ENCODE peak calls at places on chromosomes 12 and 14, in six cellular contexts. One of them, this sample, is unnamed.

GRCh38 chr12:46454981-46455380 is 82.4 kb upstream of the SLC38A2 start:
- DNase-seq in mammary epithelial cell: no peak
- DNase-seq in GM12878: no peak
- DNase-seq in left ventricle myocardium inferior: no peak
- DNase-seq in fibroblast of lung: no peak
- DNase-seq in astrocyte: no peak
- DNase-seq in this sample: no peak

GRCh38 chr12:50633950-50634349 is 129.2 kb downstream of the DIP2B start:
- DNase-seq in mammary epithelial cell: no peak
- DNase-seq in GM12878: no peak
- DNase-seq in left ventricle myocardium inferior: no peak
- DNase-seq in fibroblast of lung: peak; percentile 93
- DNase-seq in astrocyte: peak; percentile 91
- DNase-seq in this sample: no peak

GRCh38 chr14:32254952-32255679 is 52.0 kb upstream of the RNU6-8 start:
- DNase-seq in mammary epithelial cell: peak; percentile 56
- DNase-seq in GM12878: no peak
- DNase-seq in left ventricle myocardium inferior: peak; percentile 56
- DNase-seq in fibroblast of lung: peak; percentile 63
- DNase-seq in astrocyte: peak; percentile 43
- DNase-seq in this sample: peak; percentile 65

GRCh38 chr14:57847096-57847495 is 18.8 kb downstream of the SLC35F4 start:
- DNase-seq in mammary epithelial cell: no peak
- DNase-seq in GM12878: no peak
- DNase-seq in left ventricle myocardium inferior: no peak
- DNase-seq in fibroblast of lung: peak; percentile 37
- DNase-seq in astrocyte: no peak
- DNase-seq in this sample: no peak

GRCh38 chr12:15918066-15918465 is 6.9 kb downstream of the DERA start:
- DNase-seq in mammary epithelial cell: no peak
- DNase-seq in GM12878: no peak
- DNase-seq in left ventricle myocardium inferior: no peak
- DNase-seq in fibroblast of lung: no peak
- DNase-seq in astrocyte: no peak
- DNase-seq in this sample: no peak

GRCh38 chr12:106919910-106920544 is 35.7 kb upstream of the TMEM263 start:
- DNase-seq in mammary epithelial cell: no peak
- DNase-seq in GM12878: no peak
- DNase-seq in left ventricle myocardium inferior: no peak
- DNase-seq in fibroblast of lung: peak; percentile 31
- DNase-seq in astrocyte: peak; percentile 18
- DNase-seq in this sample: peak; percentile 22

GRCh38 chr14:103155013-103155412 is 31.8 kb downstream of the TNFAIP2 start:
- DNase-seq in mammary epithelial cell: peak; percentile 58
- DNase-seq in GM12878: no peak
- DNase-seq in left ventricle myocardium inferior: peak; percentile 80
- DNase-seq in fibroblast of lung: no peak
- DNase-seq in astrocyte: no peak
- DNase-seq in this sample: no peak

GRCh38 chr14:74846968-74847549 is 28.9 kb downstream of the PROX2 start:
- DNase-seq in mammary epithelial cell: peak; percentile 57
- DNase-seq in GM12878: no peak
- DNase-seq in left ventricle myocardium inferior: no peak
- DNase-seq in fibroblast of lung: peak; percentile 75
- DNase-seq in astrocyte: peak; percentile 67
- DNase-seq in this sample: no peak

GRCh38 chr12:80580254-80580653 is 127.2 kb upstream of the MYF6 start:
- DNase-seq in mammary epithelial cell: peak; percentile 80
- DNase-seq in GM12878: no peak
- DNase-seq in left ventricle myocardium inferior: no peak
- DNase-seq in fibroblast of lung: peak; percentile 97
- DNase-seq in astrocyte: peak; percentile 97
- DNase-seq in this sample: peak; percentile 76

GRCh38 chr12:132404956-132405741 is 75.8 kb upstream of the GALNT9 start:
- DNase-seq in mammary epithelial cell: no peak
- DNase-seq in GM12878: no peak
- DNase-seq in left ventricle myocardium inferior: peak; percentile 11
- DNase-seq in fibroblast of lung: no peak
- DNase-seq in astrocyte: no peak
- DNase-seq in this sample: no peak

GRCh38 chr14:89425931-89426330 is 8.9 kb upstream of the FOXN3 start:
- DNase-seq in mammary epithelial cell: peak; percentile 82
- DNase-seq in GM12878: peak; percentile 85
- DNase-seq in left ventricle myocardium inferior: no peak
- DNase-seq in fibroblast of lung: peak; percentile 99
- DNase-seq in astrocyte: peak; percentile 99
- DNase-seq in this sample: peak; percentile 83

GRCh38 chr12:92278378-92278828 is 132.8 kb upstream of the BTG1 start:
- DNase-seq in mammary epithelial cell: no peak
- DNase-seq in GM12878: no peak
- DNase-seq in left ventricle myocardium inferior: no peak
- DNase-seq in fibroblast of lung: no peak
- DNase-seq in astrocyte: no peak
- DNase-seq in this sample: no peak

GRCh38 chr12:15581006-15581405 is 208.2 kb downstream of the EPS8 start:
- DNase-seq in mammary epithelial cell: no peak
- DNase-seq in GM12878: no peak
- DNase-seq in left ventricle myocardium inferior: no peak
- DNase-seq in fibroblast of lung: no peak
- DNase-seq in astrocyte: no peak
- DNase-seq in this sample: no peak

GRCh38 chr12:65664715-65665250 is 159.5 kb upstream of the HMGA2 start:
- DNase-seq in mammary epithelial cell: no peak
- DNase-seq in GM12878: no peak
- DNase-seq in left ventricle myocardium inferior: no peak
- DNase-seq in fibroblast of lung: no peak
- DNase-seq in astrocyte: no peak
- DNase-seq in this sample: no peak

DNA sequence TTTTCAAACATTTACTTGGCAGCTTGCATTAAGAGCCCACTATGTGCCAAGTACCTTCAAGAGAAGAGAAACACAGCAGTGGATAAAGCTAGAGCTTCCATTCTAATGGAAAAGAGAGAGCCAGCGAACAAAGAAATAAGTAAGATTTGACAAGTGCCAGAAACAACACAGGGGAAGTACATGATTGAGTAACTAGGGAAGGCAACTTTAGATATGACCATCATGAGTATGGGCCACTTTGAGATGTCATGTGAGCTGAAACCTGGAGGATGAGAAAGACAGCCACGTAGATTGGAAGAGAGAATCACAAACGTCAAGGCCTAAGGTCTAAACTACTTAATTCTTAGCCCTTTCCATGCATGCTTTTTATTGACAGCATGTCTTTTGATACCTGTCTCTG is 121.4 kb downstream of the ITPR2 start:
- DNase-seq in mammary epithelial cell: no peak
- DNase-seq in GM12878: no peak
- DNase-seq in left ventricle myocardium inferior: no peak
- DNase-seq in fibroblast of lung: no peak
- DNase-seq in astrocyte: no peak
- DNase-seq in this sample: no peak
- H3K4me1 ChIP-seq in mammary epithelial cell: no peaks in the 10 kb centered on the region
- H3K4me1 ChIP-seq in GM12878: peaks cover 22% of the 10 kb centered on the region
- H3K4me1 ChIP-seq in left ventricle myocardium inferior: no peaks in the 10 kb centered on the region
- H3K4me1 ChIP-seq in fibroblast of lung: no peaks in the 10 kb centered on the region
- H3K4me1 ChIP-seq in astrocyte: no peaks in the 10 kb centered on the region
- H3K4me1 ChIP-seq in this sample: no peaks in the 10 kb centered on the region

GRCh38 chr14:30020687-30021086 is 93.0 kb upstream of the PRKD1 start:
- DNase-seq in mammary epithelial cell: no peak
- DNase-seq in GM12878: no peak
- DNase-seq in left ventricle myocardium inferior: no peak
- DNase-seq in fibroblast of lung: no peak
- DNase-seq in astrocyte: no peak
- DNase-seq in this sample: no peak
- H3K27ac ChIP-seq in mammary epithelial cell: no peak overlapping the region
- H3K27ac ChIP-seq in GM12878: no peak overlapping the region
- H3K27ac ChIP-seq in left ventricle myocardium inferior: no peak overlapping the region
- H3K27ac ChIP-seq in fibroblast of lung: no peak overlapping the region
- H3K27ac ChIP-seq in astrocyte: no peak overlapping the region
- H3K27ac ChIP-seq in this sample: no peak overlapping the region

DNA sequence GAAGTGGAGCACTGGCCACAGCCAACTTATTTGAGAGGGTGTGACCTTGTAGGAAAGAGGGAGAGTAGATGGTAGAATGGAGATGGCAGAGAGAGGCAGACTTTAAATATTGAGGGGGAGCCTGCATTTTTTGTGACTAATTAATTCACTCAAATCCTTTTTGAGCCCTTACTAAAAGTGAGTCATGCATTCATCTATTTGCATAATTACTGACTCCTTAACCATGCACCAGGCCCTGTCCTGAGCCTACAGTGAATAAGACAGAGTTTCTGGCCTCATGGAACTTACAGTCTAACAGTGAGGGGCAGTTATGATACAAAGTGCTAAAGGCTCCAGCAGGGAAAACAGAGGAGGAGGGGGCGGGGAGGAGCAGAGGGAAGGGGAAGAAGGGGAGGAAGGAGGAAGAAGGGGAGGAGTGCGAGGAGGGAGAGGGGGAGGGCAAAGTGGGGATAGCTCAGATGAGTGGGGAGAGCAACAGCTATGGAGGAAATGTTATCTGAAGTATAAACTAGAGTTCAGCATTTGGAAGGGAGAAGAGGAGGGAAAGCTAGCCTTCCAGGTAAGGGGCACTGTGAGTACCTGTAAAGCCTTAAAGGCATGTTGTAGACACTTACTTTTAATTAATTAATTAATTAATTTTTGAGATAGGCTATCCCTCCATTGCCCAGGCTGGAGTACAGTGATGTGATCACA is 7.5 kb upstream of the CTDSP2 start:
- DNase-seq in mammary epithelial cell: no peak
- DNase-seq in GM12878: no peak
- DNase-seq in left ventricle myocardium inferior: no peak
- DNase-seq in fibroblast of lung: no peak
- DNase-seq in astrocyte: no peak
- DNase-seq in this sample: no peak
- H3K27me3 ChIP-seq in mammary epithelial cell: no peaks in the 10 kb centered on the region
- H3K27me3 ChIP-seq in GM12878: peaks cover 8% of the 10 kb centered on the region
- H3K27me3 ChIP-seq in left ventricle myocardium inferior: no peaks in the 10 kb centered on the region
- H3K27me3 ChIP-seq in fibroblast of lung: peaks cover 2% of the 10 kb centered on the region
- H3K27me3 ChIP-seq in astrocyte: peaks cover 6% of the 10 kb centered on the region
- H3K27me3 ChIP-seq in this sample: peaks cover 17% of the 10 kb centered on the region

GRCh38 chr12:122194804-122195203 is 8.7 kb upstream of the B3GNT4 start:
- DNase-seq in mammary epithelial cell: no peak
- DNase-seq in GM12878: no peak
- DNase-seq in left ventricle myocardium inferior: no peak
- DNase-seq in fibroblast of lung: no peak
- DNase-seq in astrocyte: no peak
- DNase-seq in this sample: no peak

GRCh38 chr12:122199484-122200355 is 3.8 kb upstream of the B3GNT4 start:
- DNase-seq in mammary epithelial cell: no peak
- DNase-seq in GM12878: no peak
- DNase-seq in left ventricle myocardium inferior: no peak
- DNase-seq in fibroblast of lung: no peak
- DNase-seq in astrocyte: no peak
- DNase-seq in this sample: no peak

GRCh38 chr12:122192441-122192840 is 9.5 kb downstream of the LRRC43 start:
- DNase-seq in mammary epithelial cell: no peak
- DNase-seq in GM12878: no peak
- DNase-seq in left ventricle myocardium inferior: no peak
- DNase-seq in fibroblast of lung: no peak
- DNase-seq in astrocyte: no peak
- DNase-seq in this sample: no peak

GRCh38 chr12:122197612-122197966 is 5.9 kb upstream of the B3GNT4 start:
- DNase-seq in mammary epithelial cell: no peak
- DNase-seq in GM12878: no peak
- DNase-seq in left ventricle myocardium inferior: no peak
- DNase-seq in fibroblast of lung: no peak
- DNase-seq in astrocyte: peak; percentile 10
- DNase-seq in this sample: no peak

DNA sequence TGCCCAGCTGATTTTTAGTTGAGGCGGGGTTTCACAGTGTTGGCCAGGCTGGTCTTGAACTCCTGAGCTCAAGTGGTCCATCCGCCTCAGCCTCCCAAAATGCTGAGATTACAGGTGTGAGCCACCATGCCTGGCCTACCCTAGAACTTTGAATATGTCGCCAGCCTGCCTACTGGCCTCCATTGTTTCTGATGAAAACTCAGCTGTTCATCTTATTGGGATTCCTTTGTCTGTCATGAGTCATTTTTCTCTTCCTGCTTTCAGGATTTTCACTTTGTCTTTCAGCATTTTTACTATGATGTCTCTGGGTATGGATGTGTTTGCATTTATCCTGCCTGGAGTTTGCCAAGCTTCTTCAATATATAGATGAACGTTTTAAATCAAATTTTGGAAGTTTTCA is 8.1 kb upstream of the B3GNT4 start:
- DNase-seq in mammary epithelial cell: no peak
- DNase-seq in GM12878: no peak
- DNase-seq in left ventricle myocardium inferior: no peak
- DNase-seq in fibroblast of lung: no peak
- DNase-seq in astrocyte: no peak
- DNase-seq in this sample: no peak
- H3K4me1 ChIP-seq in mammary epithelial cell: no peaks in the 10 kb centered on the region
- H3K4me1 ChIP-seq in GM12878: no peaks in the 10 kb centered on the region
- H3K4me1 ChIP-seq in left ventricle myocardium inferior: no peaks in the 10 kb centered on the region
- H3K4me1 ChIP-seq in fibroblast of lung: no peaks in the 10 kb centered on the region
- H3K4me1 ChIP-seq in astrocyte: no peaks in the 10 kb centered on the region
- H3K4me1 ChIP-seq in this sample: no peaks in the 10 kb centered on the region

GRCh38 chr12:121021754-121022153 is 5.5 kb upstream of the C12orf43 start:
- DNase-seq in mammary epithelial cell: no peak
- DNase-seq in GM12878: no peak
- DNase-seq in left ventricle myocardium inferior: no peak
- DNase-seq in fibroblast of lung: no peak
- DNase-seq in astrocyte: no peak
- DNase-seq in this sample: no peak

GRCh38 chr12:121023799-121024198 is 7.5 kb upstream of the C12orf43 start:
- DNase-seq in mammary epithelial cell: no peak
- DNase-seq in GM12878: no peak
- DNase-seq in left ventricle myocardium inferior: no peak
- DNase-seq in fibroblast of lung: no peak
- DNase-seq in astrocyte: no peak
- DNase-seq in this sample: no peak

GRCh38 chr12:121026274-121027045 is 10.2 kb upstream of the C12orf43 start:
- DNase-seq in mammary epithelial cell: no peak
- DNase-seq in GM12878: no peak
- DNase-seq in left ventricle myocardium inferior: no peak
- DNase-seq in fibroblast of lung: no peak
- DNase-seq in astrocyte: no peak
- DNase-seq in this sample: no peak

GRCh38 chr12:121022713-121023112 is 6.4 kb upstream of the C12orf43 start:
- DNase-seq in mammary epithelial cell: no peak
- DNase-seq in GM12878: no peak
- DNase-seq in left ventricle myocardium inferior: no peak
- DNase-seq in fibroblast of lung: no peak
- DNase-seq in astrocyte: no peak
- DNase-seq in this sample: no peak

GRCh38 chr12:121025442-121026226 is 9.3 kb upstream of the C12orf43 start:
- DNase-seq in mammary epithelial cell: peak; percentile 15
- DNase-seq in GM12878: no peak
- DNase-seq in left ventricle myocardium inferior: no peak
- DNase-seq in fibroblast of lung: no peak
- DNase-seq in astrocyte: no peak
- DNase-seq in this sample: no peak
- H3K27ac ChIP-seq in mammary epithelial cell: no peak overlapping the region
- H3K27ac ChIP-seq in GM12878: no peak overlapping the region
- H3K27ac ChIP-seq in left ventricle myocardium inferior: no peak overlapping the region
- H3K27ac ChIP-seq in fibroblast of lung: no peak overlapping the region
- H3K27ac ChIP-seq in astrocyte: no peak overlapping the region
- H3K27ac ChIP-seq in this sample: no peak overlapping the region

GRCh38 chr12:124752437-124753229 is 111.0 kb downstream of the SCARB1 start:
- DNase-seq in mammary epithelial cell: peak; percentile 60
- DNase-seq in GM12878: no peak
- DNase-seq in left ventricle myocardium inferior: no peak
- DNase-seq in fibroblast of lung: peak; percentile 66
- DNase-seq in astrocyte: no peak
- DNase-seq in this sample: no peak
- H3K27me3 ChIP-seq in mammary epithelial cell: no peaks in the 10 kb centered on the region
- H3K27me3 ChIP-seq in GM12878: no peaks in the 10 kb centered on the region
- H3K27me3 ChIP-seq in left ventricle myocardium inferior: no peaks in the 10 kb centered on the region
- H3K27me3 ChIP-seq in fibroblast of lung: peaks cover 1% of the 10 kb centered on the region
- H3K27me3 ChIP-seq in astrocyte: no peaks in the 10 kb centered on the region
- H3K27me3 ChIP-seq in this sample: peaks cover 61% of the 10 kb centered on the region

This sample was measured in foreskin keratinocyte.